ENCODE peak calls at places on chromosomes 5 and 9, in five cellular contexts. Z is psoas muscle; X is CD4-positive, alpha-beta T cell; O is stomach; Y is neural progenitor cell. G is an unnamed sample.
A peak's percentile ranks its signal among the peaks of the same experiment; 100 is the strongest.

GRCh38 chr9:136902259-136902821 is 16.0 kb downstream of the TRAF2 start:
- DNase-seq in Y (no peak), Z (peak; percentile 59), O (peak; percentile 89), X (peak; percentile 79), G (peak; percentile 66)

GRCh38 chr9:114430443-114430842 is 42.7 kb upstream of the AKNA start:
- DNase-seq in X (no peak), Z (no peak), O (no peak), Y (no peak), G (no peak)

GRCh38 chr9:110479481-110479880 is 100.1 kb downstream of the SVEP1 start:
- DNase-seq in X (no peak), O (no peak), Z (no peak), Y (no peak), G (no peak)

GRCh38 chr5:38551020-38552017 is 5.1 kb downstream of the LIFR start:
- DNase-seq in Y (peak; percentile 72), O (no peak), Z (no peak), X (no peak), G (no peak)

GRCh38 chr9:80175286-80175906 is 603.6 kb downstream of the TLE4 start:
- DNase-seq in O (peak; percentile 39), Y (peak; percentile 57), Z (no peak), X (no peak), G (no peak)

GRCh38 chr5:160199410-160199911 is 29.8 kb upstream of the FABP6 start:
- DNase-seq in Y (peak; percentile 79), Z (peak; percentile 74), O (peak; percentile 79), X (peak; percentile 76), G (no peak)

GRCh38 chr5:167263185-167263584 is 1028.3 kb upstream of the WWC1 start:
- DNase-seq in Y (no peak), O (no peak), Z (no peak), X (no peak), G (no peak)

GRCh38 chr9:84111726-84112125 is 131.1 kb downstream of the RMI1 start:
- DNase-seq in Z (no peak), O (no peak), X (no peak), Y (no peak), G (no peak)

GRCh38 chr5:18243846-18244245 is 609.6 kb downstream of the TAF11L14 start:
- DNase-seq in X (no peak), Z (no peak), Y (no peak), O (no peak), G (no peak)

GRCh38 chr5:91352831-91353695 is 30.1 kb downstream of the ARRDC3 start:
- DNase-seq in Z (no peak), X (no peak), Y (peak; percentile 19), O (no peak), G (no peak)

GRCh38 chr9:114860187-114860586 is 54.3 kb upstream of the TNFSF15 start:
- DNase-seq in Y (no peak), Z (no peak), O (no peak), X (no peak), G (no peak)

GRCh38 chr5:58886315-58887207 is 303.7 kb downstream of the RAB3C start:
- DNase-seq in O (peak; percentile 67), X (peak; percentile 60), Z (peak; percentile 56), Y (peak; percentile 76), G (no peak)

GRCh38 chr9:34996905-34997279 is 7.3 kb downstream of the DNAJB5 start:
- DNase-seq in Y (no peak), X (no peak), O (no peak), Z (no peak), G (no peak)

GRCh38 chr5:73983661-73984060 is 357.7 kb downstream of the ARHGEF28 start:
- DNase-seq in Y (no peak), Z (no peak), X (no peak), O (no peak), G (no peak)

GRCh38 chr9:38489057-38489456 is 64.8 kb upstream of the IGFBPL1 start:
- DNase-seq in O (no peak), X (no peak), Y (no peak), Z (no peak), G (no peak)

GRCh38 chr9:110977259-110977709 is 61.0 kb downstream of the LPAR1 start:
- DNase-seq in Z (no peak), O (peak; percentile 70), Y (no peak), X (no peak), G (peak; percentile 61)

GRCh38 chr9:99057665-99058625 is 47.0 kb upstream of the TGFBR1 start:
- DNase-seq in O (peak; percentile 59), X (peak; percentile 60), Y (no peak), Z (no peak), G (no peak)

GRCh38 chr5:90408571-90409317 is 812 bp downstream of the CETN3 start:
- DNase-seq in X (no peak), Y (peak; percentile 16), O (no peak), Z (no peak), G (no peak)

GRCh38 chr5:24547127-24547526 is 97.7 kb downstream of the CDH10 start:
- DNase-seq in O (no peak), Z (no peak), Y (no peak), X (no peak), G (no peak)

GRCh38 chr5:175610898-175611297 is 47.0 kb upstream of the HRH2 start:
- DNase-seq in O (no peak), X (no peak), Z (no peak), Y (no peak), G (no peak)

GRCh38 chr5:135878156-135878620 is 17.5 kb downstream of the IL9 start:
- DNase-seq in Z (peak; percentile 47), X (no peak), Y (no peak), O (no peak), G (no peak)

GRCh38 chr9:137456061-137456863 is 2.9 kb downstream of the NSMF start:
- DNase-seq in Z (peak; percentile 11), O (no peak), Y (no peak), X (no peak), G (no peak)

GRCh38 chr5:150503386-150503785 is 4.5 kb upstream of the NDST1 start:
- DNase-seq in Z (no peak), Y (no peak), O (no peak), X (no peak), G (no peak)
- H3K27ac ChIP-seq in Z (peak overlapping the region; percentile 86), Y (no peak overlapping the region), O (peak overlapping the region; percentile 61), X (no peak overlapping the region), G (peak overlapping the region; percentile 11)

GRCh38 chr5:72842816-72843215 is 26.4 kb downstream of the TNPO1 start:
- DNase-seq in Z (no peak), X (no peak), Y (no peak), O (no peak), G (no peak)
- H3K27ac ChIP-seq in Z (peak overlapping the region; percentile 65), X (no peak overlapping the region), Y (no peak overlapping the region), O (no peak overlapping the region), G (peak overlapping the region; percentile 22)

DNA sequence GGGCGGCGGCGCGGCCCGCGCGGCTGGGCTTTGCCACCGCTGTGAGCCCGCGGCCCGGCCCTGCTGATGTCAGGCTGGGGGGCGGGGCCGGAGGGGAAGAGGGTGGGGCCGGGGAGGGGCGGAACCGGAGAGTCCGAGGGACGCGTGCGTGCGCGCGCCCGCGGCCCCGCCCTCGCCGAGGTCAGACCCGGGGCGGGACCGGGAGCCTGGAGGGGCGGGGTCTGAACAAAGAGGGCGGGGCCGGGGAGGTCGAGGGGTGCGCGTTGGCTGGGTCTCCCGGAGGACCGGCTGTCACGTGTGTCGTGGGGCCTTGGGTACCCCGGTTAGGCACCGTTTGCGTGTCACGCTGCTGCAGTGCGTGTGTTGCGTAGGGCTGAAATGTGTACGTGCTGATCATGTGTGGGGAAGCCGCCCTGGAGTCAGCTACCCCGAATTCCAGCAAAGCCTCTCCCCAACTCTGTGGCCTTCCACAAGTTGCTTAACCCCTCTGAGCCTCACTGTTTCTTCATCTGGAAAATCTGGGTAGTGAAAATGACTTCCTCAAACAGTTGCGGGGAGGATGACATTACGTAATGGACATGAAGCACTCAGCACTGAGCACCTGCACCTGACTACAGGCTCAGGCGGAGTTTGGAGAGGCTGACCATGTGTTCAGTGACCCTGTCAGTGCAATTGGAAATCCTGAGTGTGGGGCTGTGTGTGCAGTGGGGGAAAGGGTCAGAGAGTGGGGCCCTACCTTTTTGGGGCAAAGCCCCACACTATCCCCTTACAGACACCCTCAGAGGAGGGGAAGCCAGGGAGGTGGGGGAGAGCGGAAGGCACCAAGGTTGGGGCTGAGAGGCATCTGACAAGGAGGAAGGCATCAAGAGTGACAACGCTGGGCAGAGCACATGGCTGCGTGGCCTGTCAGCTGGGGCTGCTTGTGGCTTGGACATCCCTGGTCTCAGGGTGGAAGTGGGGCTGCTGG is at the start of gene RALGDS:
- DNase-seq in Z (peak; percentile 93), O (peak; percentile 93), Y (peak; percentile 97), X (peak; percentile 94), G (peak; percentile 85)
- H3K27ac ChIP-seq in Z (peak within 1 kb of the TSS; percentile 90), O (peak within 1 kb of the TSS; percentile 94), Y (no peak within 1 kb of the TSS), X (peak within 1 kb of the TSS; percentile 75), G (peak within 1 kb of the TSS; percentile 22)

GRCh38 chr9:22975921-22976320 is 529.3 kb downstream of the DMRTA1 start:
- DNase-seq in O (no peak), Y (no peak), Z (no peak), X (no peak), G (no peak)
- H3K27ac ChIP-seq in O (no peak overlapping the region), Y (no peak overlapping the region), Z (no peak overlapping the region), X (no peak overlapping the region), G (peak overlapping the region; percentile 19)

GRCh38 chr9:690517-691111 is 150.9 kb upstream of the DMRT1 start:
- DNase-seq in Z (no peak), Y (no peak), X (no peak), O (no peak), G (no peak)
- H3K27ac ChIP-seq in Z (no peak overlapping the region), Y (no peak overlapping the region), X (no peak overlapping the region), O (peak overlapping the region; percentile 19), G (peak overlapping the region; percentile 99)

GRCh38 chr9:124835026-124835501 is 18.2 kb upstream of the WDR38 start:
- DNase-seq in O (peak; percentile 89), Y (no peak), Z (peak; percentile 51), X (no peak), G (peak; percentile 90)
- H3K27ac ChIP-seq in O (peak overlapping the region; percentile 11), Y (no peak overlapping the region), Z (peak overlapping the region; percentile 9), X (no peak overlapping the region), G (peak overlapping the region; percentile 74)

G was measured in RWPE2.